ENCODE peak calls at places on chromosomes 7 and 10, in five cellular contexts. G is adipocyte, Y is brain microvascular endothelial cell, J is AG09309, C is OCI-LY7. U is an unnamed sample.

GRCh38 chr10:78203915-78204818 is 170.5 kb downstream of the RPS24 start:
- DNase-seq in C (no peak), G (no peak), J (no peak), Y (no peak), U (no peak)

GRCh38 chr10:132893090-132893489 is 49.3 kb downstream of the CFAP46 start:
- DNase-seq in G (no peak), Y (no peak), C (no peak), J (no peak), U (no peak)

GRCh38 chr10:77177589-77177988 is 460.0 kb downstream of the KCNMA1 start:
- DNase-seq in J (no peak), Y (no peak), C (no peak), G (no peak), U (no peak)

GRCh38 chr10:71431945-71432905 is 35.5 kb downstream of the CDH23 start:
- DNase-seq in G (no peak), J (no peak), Y (no peak), C (no peak), U (no peak)

GRCh38 chr7:71604818-71605414 is 473.0 kb downstream of the GALNT17 start:
- DNase-seq in J (no peak), G (no peak), C (no peak), Y (no peak), U (no peak)

GRCh38 chr10:127041561-127041960 is 136.3 kb downstream of the DOCK1 start:
- DNase-seq in G (peak; percentile 85), C (no peak), Y (peak; percentile 54), J (peak; percentile 88), U (no peak)

GRCh38 chr10:22321831-22322662 is 1.1 kb downstream of the BMI1 start:
- DNase-seq in Y (no peak), J (no peak), C (peak; percentile 20), G (peak; percentile 63), U (no peak)

GRCh38 chr7:82166666-82167065 is 276.9 kb downstream of the CACNA2D1 start:
- DNase-seq in Y (no peak), C (no peak), G (no peak), J (no peak), U (no peak)

GRCh38 chr7:95246935-95247370 is 77.4 kb downstream of the PON1 start:
- DNase-seq in Y (peak; percentile 69), C (peak; percentile 51), G (peak; percentile 85), J (peak; percentile 37), U (peak; percentile 2)

DNA sequence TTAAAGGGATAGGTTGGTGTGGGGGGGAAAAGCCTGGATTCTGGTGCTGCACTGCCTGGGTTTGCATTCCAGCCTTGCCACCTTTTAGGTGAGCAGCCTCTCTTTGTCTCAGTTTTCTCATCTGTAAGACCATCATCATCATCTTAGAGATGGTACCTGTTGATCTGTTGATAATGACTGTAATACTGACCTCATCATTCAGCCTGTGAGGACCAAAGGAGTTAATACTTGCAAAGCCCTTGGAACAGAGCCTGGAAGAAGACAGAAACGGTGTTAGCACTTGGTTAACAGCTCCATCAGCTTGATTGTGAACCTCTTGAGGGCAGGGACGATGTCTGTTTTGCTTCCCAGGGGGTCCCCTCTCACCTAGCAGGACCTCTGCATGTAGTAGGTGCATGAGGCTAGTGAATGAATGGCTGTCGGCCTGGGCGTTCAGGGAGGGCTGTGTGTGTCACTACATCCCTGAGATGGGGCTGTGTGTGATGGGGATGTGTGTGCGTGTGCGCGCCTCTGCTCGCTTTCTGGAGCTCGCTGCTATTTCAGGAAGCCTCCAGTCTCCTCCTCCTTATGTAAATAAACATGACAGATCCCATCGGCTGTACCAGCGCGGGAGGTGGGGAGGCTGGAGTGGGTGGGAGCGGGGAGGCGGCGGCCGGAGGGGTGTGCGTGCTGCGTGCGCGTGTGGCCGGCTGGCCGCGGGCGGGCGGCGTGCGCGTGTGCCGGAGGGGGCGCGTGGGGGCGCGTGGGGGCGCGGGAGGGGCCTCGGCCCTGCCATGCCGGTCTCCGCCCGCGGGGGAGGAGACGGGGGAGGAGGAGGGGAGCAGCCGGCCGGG is 61.2 kb downstream of the NEURL1 start:
- DNase-seq in J (peak; percentile 21), Y (peak; percentile 31), G (peak; percentile 76), C (no peak), U (no peak)
- H3K4me3 ChIP-seq in J (peak overlapping the region; percentile 39), Y (no peak overlapping the region), G (peak overlapping the region; percentile 43), C (no peak overlapping the region), U (no peak overlapping the region)

GRCh38 chr10:88260329-88261051 is 322.6 kb downstream of the RNLS start:
- DNase-seq in Y (no peak), G (no peak), J (no peak), C (no peak), U (no peak)
- H3K4me3 ChIP-seq in Y (no peak overlapping the region), G (no peak overlapping the region), J (no peak overlapping the region), C (no peak overlapping the region), U (no peak overlapping the region)

GRCh38 chr7:106885652-106886051 is 20.6 kb downstream of the PIK3CG start:
- DNase-seq in J (no peak), C (no peak), Y (no peak), G (no peak), U (no peak)
- H3K4me3 ChIP-seq in J (no peak overlapping the region), C (no peak overlapping the region), Y (no peak overlapping the region), G (no peak overlapping the region), U (no peak overlapping the region)

DNA sequence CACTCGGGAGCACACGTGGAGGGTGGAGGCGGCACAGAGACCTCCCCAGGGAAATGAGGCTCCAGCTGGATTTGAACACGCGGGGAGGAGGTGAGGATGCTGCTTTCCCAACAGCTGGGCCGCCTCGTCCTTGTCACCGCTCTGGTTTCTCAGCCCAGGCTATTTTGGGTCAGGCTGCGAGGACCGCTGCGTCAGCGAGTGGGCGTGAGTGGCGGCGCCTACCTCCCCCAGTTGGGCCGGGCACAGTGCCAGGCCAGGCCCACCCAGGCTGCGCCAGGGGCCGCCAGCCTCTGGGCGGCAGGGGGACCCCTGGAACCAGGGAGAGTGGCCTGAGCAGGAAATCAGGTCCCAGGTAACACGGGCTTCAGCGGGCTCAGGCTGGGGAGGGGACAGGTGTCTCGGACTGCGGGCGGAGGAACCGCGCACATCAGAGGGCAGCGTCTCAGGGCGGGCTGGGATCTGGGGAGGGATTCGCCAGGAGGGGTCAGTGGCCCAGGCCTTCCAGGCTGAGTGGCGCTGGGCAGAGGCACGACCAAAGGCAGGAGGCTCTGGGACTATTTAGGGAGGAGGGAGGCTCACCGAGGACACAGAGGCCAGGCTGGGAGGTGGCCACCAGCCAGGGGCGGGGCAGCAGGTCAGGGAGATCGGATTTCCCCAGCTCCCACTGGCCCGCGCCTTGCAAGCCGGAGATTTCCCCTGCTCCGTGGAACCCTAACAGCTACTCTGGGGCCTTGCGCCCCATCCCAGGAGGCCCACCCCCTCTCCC is 125.2 kb upstream of the RET start:
- DNase-seq in G (no peak), J (no peak), Y (no peak), C (no peak), U (no peak)
- H3K4me3 ChIP-seq in G (no peak overlapping the region), J (no peak overlapping the region), Y (no peak overlapping the region), C (no peak overlapping the region), U (no peak overlapping the region)

U was measured in CD4-positive, alpha-beta memory T cell.